ENCODE peak calls at places on chromosomes 12 and 14, in seven cellular contexts. One of them, this sample, is unnamed. For H3K36me3, the result is how much of the 10 kb centered on the place peaks cover.

GRCh38 chr14:50260511-50260910 is 29.1 kb upstream of the SOS2 start:
- DNase-seq in thoracic aorta: no peak
- DNase-seq in HepG2: peak
- DNase-seq in transverse colon: no peak
- DNase-seq in cardiac muscle cell: peak
- DNase-seq in psoas muscle: no peak
- DNase-seq in neural progenitor cell: peak
- DNase-seq in this sample: no peak

GRCh38 chr12:13945641-13946040 is 35.8 kb downstream of the GRIN2B start:
- DNase-seq in thoracic aorta: no peak
- DNase-seq in HepG2: no peak
- DNase-seq in transverse colon: no peak
- DNase-seq in cardiac muscle cell: no peak
- DNase-seq in psoas muscle: no peak
- DNase-seq in neural progenitor cell: no peak
- DNase-seq in this sample: no peak

GRCh38 chr12:130286741-130287140 is 50.9 kb upstream of the PIWIL1 start:
- DNase-seq in thoracic aorta: no peak
- DNase-seq in HepG2: no peak
- DNase-seq in transverse colon: no peak
- DNase-seq in cardiac muscle cell: no peak
- DNase-seq in psoas muscle: no peak
- DNase-seq in neural progenitor cell: no peak
- DNase-seq in this sample: no peak

GRCh38 chr12:77382096-77382742 is 316.9 kb upstream of the E2F7 start:
- DNase-seq in thoracic aorta: no peak
- DNase-seq in HepG2: no peak
- DNase-seq in transverse colon: no peak
- DNase-seq in cardiac muscle cell: peak
- DNase-seq in psoas muscle: no peak
- DNase-seq in neural progenitor cell: no peak
- DNase-seq in this sample: no peak

GRCh38 chr12:15589328-15590032 is 199.7 kb downstream of the EPS8 start:
- DNase-seq in thoracic aorta: no peak
- DNase-seq in HepG2: no peak
- DNase-seq in transverse colon: no peak
- DNase-seq in cardiac muscle cell: no peak
- DNase-seq in psoas muscle: no peak
- DNase-seq in neural progenitor cell: no peak
- DNase-seq in this sample: no peak

GRCh38 chr12:75877588-75878381 is 153.8 kb downstream of the PHLDA1 start:
- DNase-seq in thoracic aorta: no peak
- DNase-seq in HepG2: no peak
- DNase-seq in transverse colon: no peak
- DNase-seq in cardiac muscle cell: peak
- DNase-seq in psoas muscle: no peak
- DNase-seq in neural progenitor cell: no peak
- DNase-seq in this sample: no peak

GRCh38 chr12:108683906-108684556 is 47.3 kb downstream of the CORO1C start:
- DNase-seq in thoracic aorta: no peak
- DNase-seq in HepG2: peak
- DNase-seq in transverse colon: no peak
- DNase-seq in cardiac muscle cell: no peak
- DNase-seq in psoas muscle: no peak
- DNase-seq in neural progenitor cell: no peak
- DNase-seq in this sample: no peak

GRCh38 chr14:92348154-92348553 is 25.2 kb downstream of the SLC24A4 start:
- DNase-seq in thoracic aorta: no peak
- DNase-seq in HepG2: peak
- DNase-seq in transverse colon: peak
- DNase-seq in cardiac muscle cell: peak
- DNase-seq in psoas muscle: no peak
- DNase-seq in neural progenitor cell: no peak
- DNase-seq in this sample: no peak

GRCh38 chr12:107684990-107685359 is 624 bp upstream of the PWP1 start:
- DNase-seq in thoracic aorta: no peak
- DNase-seq in HepG2: peak
- DNase-seq in transverse colon: peak
- DNase-seq in cardiac muscle cell: peak
- DNase-seq in psoas muscle: no peak
- DNase-seq in neural progenitor cell: peak
- DNase-seq in this sample: no peak

GRCh38 chr14:87992349-87992719 is 648 bp downstream of the GALC start:
- DNase-seq in thoracic aorta: no peak
- DNase-seq in HepG2: no peak
- DNase-seq in transverse colon: no peak
- DNase-seq in cardiac muscle cell: peak
- DNase-seq in psoas muscle: peak
- DNase-seq in neural progenitor cell: peak
- DNase-seq in this sample: no peak

GRCh38 chr12:95838125-95838524 is 20.6 kb upstream of the SNRPF start:
- DNase-seq in thoracic aorta: no peak
- DNase-seq in HepG2: peak
- DNase-seq in transverse colon: peak
- DNase-seq in cardiac muscle cell: peak
- DNase-seq in psoas muscle: peak
- DNase-seq in neural progenitor cell: no peak
- DNase-seq in this sample: peak

GRCh38 chr12:31227401-31227981 is 98.5 kb downstream of the SINHCAF start:
- DNase-seq in thoracic aorta: no peak
- DNase-seq in HepG2: no peak
- DNase-seq in transverse colon: no peak
- DNase-seq in cardiac muscle cell: no peak
- DNase-seq in psoas muscle: no peak
- DNase-seq in neural progenitor cell: no peak
- DNase-seq in this sample: no peak

GRCh38 chr12:32198555-32198954 is 91.9 kb downstream of the BICD1 start:
- DNase-seq in thoracic aorta: no peak
- DNase-seq in HepG2: no peak
- DNase-seq in transverse colon: no peak
- DNase-seq in cardiac muscle cell: peak
- DNase-seq in psoas muscle: no peak
- DNase-seq in neural progenitor cell: no peak
- DNase-seq in this sample: no peak

GRCh38 chr12:108838194-108839010 is 19.0 kb downstream of the SSH1 start:
- DNase-seq in thoracic aorta: peak
- DNase-seq in HepG2: peak
- DNase-seq in transverse colon: peak
- DNase-seq in cardiac muscle cell: peak
- DNase-seq in psoas muscle: peak
- DNase-seq in neural progenitor cell: no peak
- DNase-seq in this sample: peak

GRCh38 chr14:80215756-80216581 is 4.7 kb upstream of the DIO2 start:
- DNase-seq in thoracic aorta: no peak
- DNase-seq in HepG2: no peak
- DNase-seq in transverse colon: peak
- DNase-seq in cardiac muscle cell: peak
- DNase-seq in psoas muscle: peak
- DNase-seq in neural progenitor cell: peak
- DNase-seq in this sample: peak

GRCh38 chr12:68559984-68560822 is 50.5 kb upstream of the RAP1B start:
- DNase-seq in thoracic aorta: no peak
- DNase-seq in HepG2: no peak
- DNase-seq in transverse colon: no peak
- DNase-seq in cardiac muscle cell: peak
- DNase-seq in psoas muscle: no peak
- DNase-seq in neural progenitor cell: peak
- DNase-seq in this sample: no peak

GRCh38 chr12:92778525-92778924 is 75.7 kb downstream of the PLEKHG7 start:
- DNase-seq in thoracic aorta: no peak
- DNase-seq in HepG2: no peak
- DNase-seq in transverse colon: no peak
- DNase-seq in cardiac muscle cell: peak
- DNase-seq in psoas muscle: no peak
- DNase-seq in neural progenitor cell: no peak
- DNase-seq in this sample: no peak

DNA sequence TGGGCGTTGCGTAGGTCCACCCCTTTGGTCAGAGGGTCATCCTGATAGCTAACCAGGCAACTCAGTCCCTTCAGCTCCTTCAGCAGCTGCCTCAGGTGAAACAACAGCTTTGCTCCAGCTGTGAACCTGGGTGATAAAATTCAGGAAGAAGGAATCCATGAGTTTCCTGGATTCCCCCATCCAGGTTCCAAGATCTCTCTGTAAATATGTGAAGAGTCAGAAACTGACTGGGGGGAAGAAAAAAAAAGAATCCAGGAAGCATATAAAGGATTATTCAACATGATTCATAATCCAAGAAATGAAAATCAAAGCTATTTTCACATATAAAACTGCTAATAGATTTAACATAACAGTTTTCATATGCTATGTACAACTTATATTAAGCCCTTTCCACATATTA is 8.6 kb downstream of the STAT2 start:
- DNase-seq in thoracic aorta: no peak
- DNase-seq in HepG2: no peak
- DNase-seq in transverse colon: no peak
- DNase-seq in cardiac muscle cell: no peak
- DNase-seq in psoas muscle: no peak
- DNase-seq in neural progenitor cell: no peak
- DNase-seq in this sample: no peak
- H3K36me3 ChIP-seq in thoracic aorta: half or more
- H3K36me3 ChIP-seq in HepG2: under half
- H3K36me3 ChIP-seq in transverse colon: half or more
- H3K36me3 ChIP-seq in cardiac muscle cell: under half
- H3K36me3 ChIP-seq in psoas muscle: half or more
- H3K36me3 ChIP-seq in neural progenitor cell: under half
- H3K36me3 ChIP-seq in this sample: half or more

GRCh38 chr12:19778822-19779221 is 339.5 kb downstream of the AEBP2 start:
- DNase-seq in thoracic aorta: no peak
- DNase-seq in HepG2: no peak
- DNase-seq in transverse colon: no peak
- DNase-seq in cardiac muscle cell: peak
- DNase-seq in psoas muscle: no peak
- DNase-seq in neural progenitor cell: no peak
- DNase-seq in this sample: no peak

GRCh38 chr12:19780460-19780859 is 341.2 kb downstream of the AEBP2 start:
- DNase-seq in thoracic aorta: no peak
- DNase-seq in HepG2: no peak
- DNase-seq in transverse colon: no peak
- DNase-seq in cardiac muscle cell: no peak
- DNase-seq in psoas muscle: no peak
- DNase-seq in neural progenitor cell: no peak
- DNase-seq in this sample: no peak

GRCh38 chr12:19783547-19784444 is 344.5 kb downstream of the AEBP2 start:
- DNase-seq in thoracic aorta: no peak
- DNase-seq in HepG2: no peak
- DNase-seq in transverse colon: no peak
- DNase-seq in cardiac muscle cell: no peak
- DNase-seq in psoas muscle: no peak
- DNase-seq in neural progenitor cell: peak
- DNase-seq in this sample: no peak

GRCh38 chr12:19778111-19778688 is 338.9 kb downstream of the AEBP2 start:
- DNase-seq in thoracic aorta: no peak
- DNase-seq in HepG2: no peak
- DNase-seq in transverse colon: no peak
- DNase-seq in cardiac muscle cell: peak
- DNase-seq in psoas muscle: no peak
- DNase-seq in neural progenitor cell: no peak
- DNase-seq in this sample: no peak

DNA sequence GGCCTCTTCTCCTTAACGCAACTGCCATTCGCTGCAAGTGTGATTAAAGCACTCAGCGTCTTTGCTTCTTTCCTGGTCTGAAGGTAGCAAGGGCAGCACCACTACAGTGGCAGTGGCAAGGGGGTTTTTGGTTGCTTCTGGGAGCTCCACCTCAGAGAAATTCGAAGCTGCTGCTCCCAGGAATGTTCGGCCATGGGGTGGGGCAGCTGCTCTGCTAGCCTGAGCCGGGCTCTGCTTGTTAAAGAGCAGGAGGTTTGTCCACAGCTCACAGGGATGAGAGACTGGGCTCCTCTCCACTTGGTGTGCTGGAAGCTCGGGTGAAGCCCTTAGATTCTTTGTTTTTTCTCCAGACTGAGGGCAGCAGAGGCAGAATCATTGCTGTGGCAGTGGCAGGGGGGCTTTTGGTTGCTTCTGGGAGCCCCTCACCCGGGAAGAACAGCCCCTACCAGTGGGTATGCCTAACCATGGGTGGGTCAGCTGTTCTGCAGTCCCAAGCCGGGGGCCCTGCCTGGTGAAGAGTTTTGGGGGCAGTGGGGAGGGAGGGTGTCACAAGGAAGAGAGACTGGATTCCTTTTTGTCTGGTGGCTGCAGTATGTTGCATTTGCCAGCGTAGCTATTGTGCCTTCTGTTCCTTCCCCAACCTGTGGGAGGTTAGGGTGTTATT is 340.2 kb downstream of the AEBP2 start:
- DNase-seq in thoracic aorta: no peak
- DNase-seq in HepG2: no peak
- DNase-seq in transverse colon: no peak
- DNase-seq in cardiac muscle cell: peak
- DNase-seq in psoas muscle: no peak
- DNase-seq in neural progenitor cell: peak
- DNase-seq in this sample: no peak
- TF ChIP-seq CTCF in thoracic aorta: no peak
- TF ChIP-seq CTCF in HepG2: no peak
- TF ChIP-seq CTCF in transverse colon: no peak
- TF ChIP-seq CTCF in cardiac muscle cell: peak
- TF ChIP-seq CTCF in psoas muscle: no peak
- TF ChIP-seq CTCF in neural progenitor cell: no peak
- TF ChIP-seq CTCF in this sample: no peak

DNA sequence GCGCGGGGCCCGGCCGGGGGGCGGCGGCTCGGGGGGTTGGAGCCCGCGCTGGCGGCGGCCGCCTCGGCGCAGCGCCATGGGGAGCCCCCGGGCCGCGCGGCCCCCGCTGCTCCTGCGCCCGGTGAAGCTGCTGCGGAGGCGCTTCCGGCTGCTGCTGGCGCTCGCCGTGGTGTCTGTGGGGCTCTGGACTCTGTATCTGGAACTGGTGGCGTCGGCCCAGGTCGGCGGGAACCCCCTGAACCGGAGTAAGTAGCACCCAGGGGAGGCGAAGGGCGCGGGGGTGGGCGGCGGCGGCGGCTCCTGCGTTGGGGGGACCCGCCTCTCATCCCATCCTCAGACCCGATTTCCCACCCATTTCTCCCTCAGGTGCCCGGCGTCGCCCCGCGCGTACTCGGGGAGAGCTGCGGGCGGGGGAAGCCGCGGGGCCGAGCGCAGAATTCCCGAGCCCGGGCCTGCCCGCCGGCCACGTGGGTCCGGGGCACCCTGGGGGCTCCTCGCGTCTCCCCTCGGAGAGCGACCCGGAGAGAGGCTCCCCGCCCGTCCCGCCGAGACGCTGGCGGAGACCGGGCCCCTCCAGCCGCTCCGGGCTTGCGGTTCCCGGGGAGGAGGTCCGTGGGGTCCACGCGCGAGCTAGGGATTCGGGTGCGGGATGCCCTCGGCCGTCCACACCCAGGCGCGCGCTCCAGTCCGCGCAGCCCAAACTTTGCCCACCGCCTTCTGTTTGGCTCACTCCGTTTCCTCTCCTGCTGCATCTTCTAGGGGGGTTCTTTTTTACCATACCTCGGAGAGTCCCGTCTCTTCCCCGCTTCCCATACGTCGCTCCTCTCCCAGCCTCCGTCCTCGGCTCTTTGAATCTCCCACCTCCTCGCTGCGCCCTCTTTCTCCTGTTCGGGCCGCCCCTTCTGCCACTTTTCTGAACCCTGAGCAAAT is 827 bp downstream of the B4GALNT3 start:
- DNase-seq in thoracic aorta: no peak
- DNase-seq in HepG2: no peak
- DNase-seq in transverse colon: peak
- DNase-seq in cardiac muscle cell: peak
- DNase-seq in psoas muscle: peak
- DNase-seq in neural progenitor cell: peak
- DNase-seq in this sample: no peak
- H3K36me3 ChIP-seq in thoracic aorta: under half
- H3K36me3 ChIP-seq in HepG2: under half
- H3K36me3 ChIP-seq in transverse colon: under half
- H3K36me3 ChIP-seq in cardiac muscle cell: under half
- H3K36me3 ChIP-seq in psoas muscle: under half
- H3K36me3 ChIP-seq in neural progenitor cell: under half
- H3K36me3 ChIP-seq in this sample: under half

GRCh38 chr14:104940526-104941150 is 16.0 kb downstream of the PLD4 start:
- DNase-seq in thoracic aorta: no peak
- DNase-seq in HepG2: no peak
- DNase-seq in transverse colon: no peak
- DNase-seq in cardiac muscle cell: peak
- DNase-seq in psoas muscle: no peak
- DNase-seq in neural progenitor cell: peak
- DNase-seq in this sample: no peak
- TF ChIP-seq CTCF in thoracic aorta: no peak
- TF ChIP-seq CTCF in HepG2: peak
- TF ChIP-seq CTCF in transverse colon: no peak
- TF ChIP-seq CTCF in cardiac muscle cell: peak
- TF ChIP-seq CTCF in psoas muscle: no peak
- TF ChIP-seq CTCF in neural progenitor cell: peak
- TF ChIP-seq CTCF in this sample: no peak

This sample was measured in stomach.